ENCODE peak calls at places on chromosomes 2 and 18, in seven cellular contexts. C, M, K, H, R, E and B are unnamed samples.

GRCh38 chr18:8525692-8526091 is 83.5 kb upstream of the RAB12 start:
- DNase-seq in M (no peak), H (no peak), R (peak; percentile 29), C (no peak), K (no peak), E (no peak), B (no peak)

GRCh38 chr2:155852156-155852555 is 480.4 kb downstream of the NR4A2 start:
- DNase-seq in H (no peak), R (no peak), E (no peak), C (no peak), K (no peak), M (no peak), B (no peak)

GRCh38 chr2:241767464-241768250 is 9.0 kb upstream of the GAL3ST2 start:
- DNase-seq in E (no peak), M (no peak), C (peak; percentile 46), K (no peak), R (peak; percentile 19), H (no peak), B (peak; percentile 20)

GRCh38 chr2:25378731-25379490 is 37.2 kb upstream of the DNMT3A start:
- DNase-seq in C (peak; percentile 36), E (no peak), H (no peak), K (no peak), R (no peak), M (peak; percentile 29), B (no peak)

GRCh38 chr2:162403884-162404283 is 60.0 kb downstream of the GCA start:
- DNase-seq in H (no peak), K (no peak), E (no peak), M (peak; percentile 41), R (no peak), C (no peak), B (no peak)

GRCh38 chr2:231522418-231523180 is 7.6 kb downstream of the NMUR1 start:
- DNase-seq in H (no peak), E (no peak), C (no peak), R (no peak), K (no peak), M (peak; percentile 70), B (no peak)

GRCh38 chr2:150376627-150377335 is 110.7 kb downstream of the RND3 start:
- DNase-seq in K (no peak), C (no peak), H (no peak), E (no peak), M (no peak), R (no peak), B (no peak)

GRCh38 chr18:10140928-10141327 is 227.1 kb downstream of the VAPA start:
- DNase-seq in K (peak; percentile 47), R (no peak), C (no peak), E (no peak), M (peak; percentile 71), H (no peak), B (no peak)

GRCh38 chr2:76498387-76498786 is 787.7 kb upstream of the GCFC2 start:
- DNase-seq in M (no peak), K (no peak), H (no peak), R (no peak), C (no peak), E (no peak), B (no peak)

GRCh38 chr2:102417946-102418345 is 5.0 kb upstream of the IL18RAP start:
- DNase-seq in H (no peak), K (no peak), R (no peak), M (no peak), E (no peak), C (no peak), B (no peak)

GRCh38 chr2:26033270-26033768 is 565 bp upstream of the RAB10 start:
- DNase-seq in E (no peak), M (peak; percentile 91), H (no peak), C (no peak), R (peak; percentile 45), K (no peak), B (no peak)

GRCh38 chr2:143284087-143284675 is 155.0 kb downstream of the ARHGAP15 start:
- DNase-seq in R (peak; percentile 13), C (no peak), H (no peak), M (peak; percentile 65), E (no peak), K (no peak), B (no peak)

GRCh38 chr2:216339456-216340279 is 32.6 kb downstream of the MARCHF4 start:
- DNase-seq in K (no peak), E (no peak), C (peak; percentile 80), R (no peak), M (peak; percentile 68), H (no peak), B (peak; percentile 42)

GRCh38 chr2:15797231-15797945 is 143.0 kb upstream of the MYCN start:
- DNase-seq in K (no peak), C (no peak), R (no peak), E (no peak), H (no peak), M (no peak), B (no peak)

GRCh38 chr2:108278631-108279030 is 10.1 kb upstream of the SULT1C2 start:
- DNase-seq in R (no peak), K (no peak), H (no peak), M (no peak), E (no peak), C (no peak), B (no peak)

GRCh38 chr2:236730393-236730792 is 160.8 kb downstream of the ACKR3 start:
- DNase-seq in C (no peak), H (no peak), R (no peak), E (no peak), M (no peak), K (no peak), B (no peak)

GRCh38 chr2:25960920-25961319 is 21.4 kb downstream of the KIF3C start:
- DNase-seq in H (no peak), R (no peak), K (no peak), C (no peak), M (peak; percentile 54), E (no peak), B (no peak)

GRCh38 chr2:237414056-237414661 is at the start of gene COL6A3:
- DNase-seq in M (peak; percentile 93), K (no peak), H (no peak), E (no peak), R (no peak), C (no peak), B (peak; percentile 89)

GRCh38 chr2:212537311-212538155 is 1.1 kb downstream of the ERBB4 start:
- DNase-seq in M (peak; percentile 45), E (no peak), C (peak; percentile 68), H (no peak), K (peak; percentile 41), R (peak; percentile 29), B (no peak)

GRCh38 chr2:217816396-217816869 is 186.4 kb downstream of the TNS1 start:
- DNase-seq in R (no peak), C (no peak), K (peak; percentile 14), M (no peak), H (no peak), E (no peak), B (peak; percentile 66)

GRCh38 chr2:23381084-23381483 is 3.9 kb upstream of the KLHL29 start:
- DNase-seq in E (no peak), K (peak; percentile 50), M (peak; percentile 70), C (no peak), H (no peak), R (no peak), B (no peak)

GRCh38 chr2:212695426-212695825 is 156.8 kb upstream of the ERBB4 start:
- DNase-seq in C (no peak), K (no peak), H (no peak), E (no peak), M (no peak), R (no peak), B (no peak)

GRCh38 chr2:240890691-240891090 is 5.3 kb downstream of the MAB21L4 start:
- DNase-seq in H (no peak), R (no peak), M (no peak), E (no peak), K (peak; percentile 5), C (no peak), B (no peak)

GRCh38 chr2:168660859-168661258 is 141.6 kb upstream of the NOSTRIN start:
- DNase-seq in M (no peak), R (no peak), E (no peak), K (no peak), H (no peak), C (no peak), B (no peak)

GRCh38 chr2:225010804-225011203 is 31.5 kb downstream of the DOCK10 start:
- DNase-seq in K (no peak), M (peak; percentile 93), H (no peak), C (no peak), E (no peak), R (no peak), B (no peak)

GRCh38 chr18:10076502-10077030 is 162.8 kb downstream of the VAPA start:
- DNase-seq in K (peak; percentile 38), M (no peak), H (no peak), R (no peak), C (no peak), E (no peak), B (no peak)

GRCh38 chr2:110860620-110861019 is 128.2 kb downstream of the ACOXL start:
- DNase-seq in H (no peak), M (no peak), E (no peak), R (no peak), K (no peak), C (no peak), B (no peak)

GRCh38 chr2:20103514-20103913 is 52.1 kb upstream of the LAPTM4A start:
- DNase-seq in K (no peak), E (no peak), R (no peak), M (peak; percentile 48), H (no peak), C (no peak), B (no peak)

GRCh38 chr2:143422681-143423080 is 293.5 kb downstream of the ARHGAP15 start:
- DNase-seq in M (no peak), C (no peak), H (no peak), K (no peak), R (no peak), E (no peak), B (no peak)

GRCh38 chr18:68847219-68847860 is 49.5 kb downstream of the CCDC102B start:
- DNase-seq in H (no peak), E (no peak), R (no peak), C (no peak), K (no peak), M (peak; percentile 57), B (no peak)

GRCh38 chr2:233209117-233209977 is 42.1 kb upstream of the ATG16L1 start:
- DNase-seq in M (peak; percentile 26), K (no peak), C (no peak), E (no peak), H (no peak), R (no peak), B (no peak)

GRCh38 chr2:202423139-202423538 is 47.0 kb downstream of the BMPR2 start:
- DNase-seq in K (no peak), C (no peak), M (no peak), E (no peak), R (no peak), H (no peak), B (peak; percentile 51)

GRCh38 chr2:3491306-3491705 is 28.0 kb downstream of the ADI1 start:
- DNase-seq in M (no peak), K (no peak), H (no peak), C (peak; percentile 41), R (no peak), E (no peak), B (no peak)

GRCh38 chr2:231987088-231987788 is 25.7 kb downstream of the DIS3L2 start:
- DNase-seq in R (no peak), H (no peak), M (peak; percentile 17), K (no peak), E (no peak), C (no peak), B (peak; percentile 49)

GRCh38 chr18:28594034-28594433 is 417.1 kb upstream of the CDH2 start:
- DNase-seq in C (no peak), K (no peak), H (no peak), M (peak; percentile 69), R (no peak), E (no peak), B (no peak)

GRCh38 chr18:57980573-57981348 is 63.3 kb upstream of the NEDD4L start:
- DNase-seq in C (no peak), M (no peak), R (no peak), E (no peak), H (no peak), K (no peak), B (no peak)

GRCh38 chr2:45466045-45466444 is 145.0 kb downstream of the SRBD1 start:
- DNase-seq in M (no peak), E (no peak), C (no peak), H (no peak), R (no peak), K (no peak), B (no peak)